ENCODE peak calls at places on chromosomes 4 and X, in seven cellular contexts. D is A549, T is IMR-90, S is HepG2, F is SK-N-SH, C is H1, N is GM12878. I is an unnamed sample.

GRCh38 chr4:102614801-102615200 is 113.6 kb downstream of the NFKB1 start:
- DNase-seq in D (no peak), T (no peak), S (no peak), F (no peak), C (no peak), N (no peak), I (no peak)

GRCh38 chr4:87249620-87250019 is 29.2 kb upstream of the KLHL8 start:
- DNase-seq in D (no peak), T (no peak), S (no peak), F (no peak), C (no peak), N (no peak), I (no peak)

GRCh38 chr4:120841580-120841979 is 80.9 kb downstream of the PRDM5 start:
- DNase-seq in D (no peak), T (peak; percentile 17), S (no peak), F (no peak), C (no peak), N (no peak), I (no peak)

GRCh38 chr4:2042207-2042946 is 16.8 kb upstream of the NAT8L start:
- DNase-seq in D (no peak), T (no peak), S (no peak), F (peak; percentile 81), C (no peak), N (no peak), I (peak; percentile 58)

GRCh38 chr4:24742773-24743676 is 52.3 kb upstream of the SOD3 start:
- DNase-seq in D (no peak), T (no peak), S (no peak), F (no peak), C (no peak), N (no peak), I (no peak)

GRCh38 chr4:54659213-54660144 is 1.7 kb downstream of the KIT start:
- DNase-seq in D (no peak), T (peak; percentile 30), S (no peak), F (peak; percentile 32), C (no peak), N (no peak), I (peak; percentile 16)

GRCh38 chrX:8730812-8731578 is 942 bp downstream of the ANOS1 start:
- DNase-seq in D (no peak), T (no peak), S (no peak), F (peak; percentile 15), C (no peak), N (no peak), I (no peak)

GRCh38 chrX:139008185-139008584 is 296.7 kb upstream of the FGF13 start:
- DNase-seq in D (no peak), T (no peak), S (no peak), F (no peak), C (no peak), N (no peak), I (no peak)

GRCh38 chr4:87540176-87541058 is 11.2 kb upstream of the SPARCL1 start:
- DNase-seq in D (no peak), T (peak; percentile 56), S (no peak), F (no peak), C (no peak), N (no peak), I (no peak)

GRCh38 chr4:59060895-59061294 is 1950.7 kb upstream of the IGFBP7 start:
- DNase-seq in D (no peak), T (no peak), S (no peak), F (no peak), C (no peak), N (no peak), I (no peak)

GRCh38 chr4:108060164-108060563 is 70.5 kb downstream of the HADH start:
- DNase-seq in D (peak; percentile 6), T (peak; percentile 46), S (peak; percentile 2), F (peak; percentile 54), C (no peak), N (no peak), I (peak; percentile 39)

GRCh38 chr4:110663738-110664444 is 41.0 kb upstream of the PITX2 start:
- DNase-seq in D (no peak), T (peak; percentile 75), S (no peak), F (no peak), C (no peak), N (no peak), I (no peak)

GRCh38 chrX:12949927-12950656 is 24.8 kb upstream of the TMSB4X start:
- DNase-seq in D (no peak), T (peak; percentile 92), S (no peak), F (no peak), C (no peak), N (peak; percentile 99), I (peak; percentile 71)

GRCh38 chrX:112827292-112827903 is 13.2 kb downstream of the AMOT start:
- DNase-seq in D (no peak), T (no peak), S (no peak), F (no peak), C (no peak), N (no peak), I (no peak)

GRCh38 chr4:6719611-6720179 is 3.7 kb downstream of the BLOC1S4 start:
- DNase-seq in D (no peak), T (no peak), S (no peak), F (no peak), C (no peak), N (no peak), I (peak; percentile 7)

GRCh38 chr4:174934360-174934759 is 16.2 kb downstream of the ADAM29 start:
- DNase-seq in D (no peak), T (no peak), S (no peak), F (no peak), C (no peak), N (no peak), I (no peak)

GRCh38 chrX:46662188-46662587 is 88.6 kb downstream of the CHST7 start:
- DNase-seq in D (no peak), T (no peak), S (no peak), F (peak; percentile 22), C (no peak), N (no peak), I (no peak)

GRCh38 chr4:155954939-155955338 is 1.3 kb upstream of the CTSO start:
- DNase-seq in D (no peak), T (peak; percentile 45), S (peak; percentile 41), F (no peak), C (no peak), N (no peak), I (no peak)

GRCh38 chr4:1011022-1011694 is at the start of gene FGFRL1:
- DNase-seq in D (peak; percentile 69), T (peak; percentile 77), S (peak; percentile 70), F (peak; percentile 79), C (no peak), N (no peak), I (peak; percentile 88)

DNA sequence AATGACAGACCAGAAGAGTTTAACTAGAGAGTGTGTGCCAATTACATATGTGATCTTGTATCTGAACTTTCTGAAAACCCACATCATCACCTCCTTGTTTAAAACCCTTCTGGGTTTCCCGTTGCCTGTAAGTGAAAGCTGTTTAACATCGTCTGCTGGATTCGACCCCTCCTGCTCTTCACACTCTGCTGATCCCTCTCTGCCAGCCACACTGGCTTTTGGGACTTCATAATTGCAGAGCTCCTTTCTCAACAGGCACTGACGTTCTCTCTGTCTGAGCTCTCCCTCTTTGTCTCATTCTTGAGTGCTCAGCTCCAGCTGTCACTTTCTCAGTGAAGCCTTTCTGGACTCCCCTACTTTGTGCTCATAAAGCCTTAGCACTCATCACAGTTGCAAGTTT is 153.8 kb downstream of the CEP135 start:
- DNase-seq in D (no peak), T (no peak), S (no peak), F (no peak), C (no peak), N (no peak), I (no peak)
- TF ChIP-seq RFX5 in D (no peak), T (no peak), S (no peak), F (no peak), C (no peak), N (no peak), I (no peak)

GRCh38 chr4:85368240-85368639 is 106.7 kb upstream of the ARHGAP24 start:
- DNase-seq in D (no peak), T (no peak), S (no peak), F (no peak), C (no peak), N (no peak), I (peak; percentile 10)
- TF ChIP-seq RFX5 in D (no peak), T (no peak), S (no peak), F (no peak), C (no peak), N (no peak), I (no peak)

DNA sequence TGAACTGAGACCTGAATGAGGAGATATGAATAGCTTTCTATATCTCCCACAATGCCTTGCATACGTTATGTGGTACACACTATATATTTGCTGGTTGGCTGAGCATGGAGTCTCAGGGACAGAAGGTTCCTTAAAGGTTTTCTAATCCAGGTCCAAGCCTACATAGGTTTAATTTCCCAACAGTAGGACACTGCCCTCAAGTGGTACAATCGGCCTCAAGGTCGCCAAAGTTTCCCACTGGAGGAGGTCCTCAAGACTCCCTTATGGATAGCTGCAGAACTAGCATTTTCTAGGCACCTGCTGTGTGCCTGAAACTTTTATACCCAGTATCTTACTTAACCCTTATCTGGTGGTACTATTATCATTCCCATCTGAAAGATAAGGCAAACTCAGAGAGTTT is 21.0 kb upstream of the EFNB1 start:
- DNase-seq in D (peak; percentile 10), T (no peak), S (no peak), F (no peak), C (no peak), N (no peak), I (no peak)
- TF ChIP-seq RFX5 in D (no peak), T (no peak), S (no peak), F (no peak), C (no peak), N (no peak), I (no peak)

GRCh38 chrX:155070038-155070437 is 898 bp downstream of the CMC4 start:
- DNase-seq in D (no peak), T (no peak), S (no peak), F (no peak), C (no peak), N (no peak), I (no peak)

GRCh38 chrX:155068165-155068564 is 2.8 kb downstream of the CMC4 start:
- DNase-seq in D (peak; percentile 41), T (peak; percentile 70), S (peak; percentile 46), F (no peak), C (no peak), N (no peak), I (no peak)

GRCh38 chrX:155069414-155069813 is 1.5 kb downstream of the CMC4 start:
- DNase-seq in D (no peak), T (no peak), S (no peak), F (no peak), C (no peak), N (no peak), I (no peak)

GRCh38 chrX:155061770-155062169 is 9.2 kb downstream of the CMC4 start:
- DNase-seq in D (no peak), T (no peak), S (no peak), F (no peak), C (no peak), N (no peak), I (no peak)

DNA sequence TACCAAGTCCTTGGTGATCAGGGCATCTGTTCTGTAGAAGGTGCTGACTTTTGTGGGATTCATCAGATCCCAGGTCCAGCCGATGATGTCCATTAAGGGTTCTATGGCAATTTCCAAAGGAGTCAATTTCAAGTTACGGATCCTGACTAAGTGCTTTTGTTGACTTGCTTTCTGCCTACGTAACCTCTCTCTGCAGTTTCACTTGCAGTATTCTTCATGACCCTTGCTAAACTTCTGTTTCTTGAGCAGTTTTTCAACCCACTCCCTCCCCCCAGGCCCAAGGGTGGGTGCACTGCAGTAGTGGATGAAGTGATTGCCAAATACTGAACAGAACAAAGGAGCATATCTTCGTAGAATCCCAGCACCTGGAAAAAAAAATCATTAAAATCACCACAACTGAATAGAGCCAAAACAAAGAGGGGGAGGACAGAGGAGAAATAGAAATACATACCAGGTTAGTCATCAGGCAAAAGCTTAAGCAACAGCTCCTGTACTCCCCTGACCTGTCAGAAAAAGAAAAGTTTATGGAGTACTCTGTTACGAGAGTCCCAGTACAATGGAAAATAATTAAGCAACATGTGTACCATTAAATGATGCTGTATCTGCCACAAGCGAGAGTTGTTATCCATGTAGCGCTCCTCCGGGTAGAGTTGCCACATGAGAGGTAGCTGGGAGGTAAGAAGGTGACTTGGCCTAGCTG is 5.8 kb downstream of the CMC4 start:
- DNase-seq in D (no peak), T (peak; percentile 49), S (no peak), F (no peak), C (no peak), N (no peak), I (no peak)
- TF ChIP-seq RFX5 in D (no peak), T (no peak), S (no peak), F (no peak), C (no peak), N (no peak), I (no peak)

I was measured in K562.